ENCODE peak calls at places on chromosomes 4 and X, in seven cellular contexts. One of them, this sample, is unnamed.

GRCh38 chr4:186169333-186169941 is 21.9 kb upstream of the CYP4V2 start:
- DNase-seq in A549: no peak
- DNase-seq in K562: peak
- DNase-seq in SK-N-SH: no peak
- DNase-seq in sigmoid colon: no peak
- DNase-seq in H1: no peak
- DNase-seq in GM12878: no peak
- DNase-seq in this sample: no peak

GRCh38 chrX:10189317-10190268 is 32.8 kb downstream of the CLCN4 start:
- DNase-seq in K562: peak
- DNase-seq in H1: peak
- DNase-seq in sigmoid colon: peak
- DNase-seq in SK-N-SH: peak
- DNase-seq in GM12878: no peak
- DNase-seq in A549: peak
- DNase-seq in this sample: peak

GRCh38 chr4:90093526-90093925 is 33.7 kb upstream of the CCSER1 start:
- DNase-seq in GM12878: no peak
- DNase-seq in SK-N-SH: no peak
- DNase-seq in H1: no peak
- DNase-seq in sigmoid colon: no peak
- DNase-seq in K562: no peak
- DNase-seq in A549: no peak
- DNase-seq in this sample: no peak

GRCh38 chr4:142091085-142091513 is 454.7 kb downstream of the IL15 start:
- DNase-seq in H1: no peak
- DNase-seq in A549: peak
- DNase-seq in sigmoid colon: no peak
- DNase-seq in SK-N-SH: no peak
- DNase-seq in K562: no peak
- DNase-seq in GM12878: no peak
- DNase-seq in this sample: no peak

GRCh38 chrX:10197597-10198210 is 40.9 kb downstream of the CLCN4 start:
- DNase-seq in H1: no peak
- DNase-seq in A549: no peak
- DNase-seq in K562: no peak
- DNase-seq in SK-N-SH: no peak
- DNase-seq in sigmoid colon: no peak
- DNase-seq in GM12878: no peak
- DNase-seq in this sample: no peak

GRCh38 chr4:113327513-113327912 is 278.1 kb downstream of the ANK2 start:
- DNase-seq in sigmoid colon: no peak
- DNase-seq in GM12878: no peak
- DNase-seq in A549: no peak
- DNase-seq in H1: no peak
- DNase-seq in K562: no peak
- DNase-seq in SK-N-SH: no peak
- DNase-seq in this sample: no peak

GRCh38 chr4:20356565-20356964 is 104.9 kb downstream of the SLIT2 start:
- DNase-seq in SK-N-SH: peak
- DNase-seq in H1: no peak
- DNase-seq in sigmoid colon: no peak
- DNase-seq in K562: no peak
- DNase-seq in A549: no peak
- DNase-seq in GM12878: no peak
- DNase-seq in this sample: no peak

GRCh38 chrX:43643201-43643600 is 12.9 kb upstream of the MAOA start:
- DNase-seq in GM12878: no peak
- DNase-seq in A549: no peak
- DNase-seq in H1: no peak
- DNase-seq in sigmoid colon: no peak
- DNase-seq in K562: no peak
- DNase-seq in SK-N-SH: no peak
- DNase-seq in this sample: no peak

GRCh38 chr4:163697121-163697520 is 202.6 kb downstream of the TMA16 start:
- DNase-seq in H1: no peak
- DNase-seq in A549: no peak
- DNase-seq in GM12878: no peak
- DNase-seq in K562: no peak
- DNase-seq in sigmoid colon: no peak
- DNase-seq in SK-N-SH: no peak
- DNase-seq in this sample: no peak

GRCh38 chr4:165207016-165207430 is 338 bp upstream of the KLHL2 start:
- DNase-seq in H1: no peak
- DNase-seq in A549: peak
- DNase-seq in GM12878: no peak
- DNase-seq in sigmoid colon: peak
- DNase-seq in SK-N-SH: no peak
- DNase-seq in K562: no peak
- DNase-seq in this sample: no peak

GRCh38 chrX:123909498-123909897 is 49.6 kb downstream of the XIAP start:
- DNase-seq in SK-N-SH: no peak
- DNase-seq in H1: no peak
- DNase-seq in A549: no peak
- DNase-seq in K562: no peak
- DNase-seq in GM12878: no peak
- DNase-seq in sigmoid colon: no peak
- DNase-seq in this sample: no peak

GRCh38 chr4:24924309-24924781 is 11.5 kb upstream of the CCDC149 start:
- DNase-seq in sigmoid colon: no peak
- DNase-seq in GM12878: no peak
- DNase-seq in A549: no peak
- DNase-seq in K562: no peak
- DNase-seq in SK-N-SH: no peak
- DNase-seq in H1: no peak
- DNase-seq in this sample: no peak

GRCh38 chrX:12894074-12894691 is 12.2 kb upstream of the TLR8 start:
- DNase-seq in A549: peak
- DNase-seq in H1: no peak
- DNase-seq in sigmoid colon: no peak
- DNase-seq in K562: peak
- DNase-seq in SK-N-SH: peak
- DNase-seq in GM12878: no peak
- DNase-seq in this sample: peak

GRCh38 chrX:43728966-43729365 is 72.9 kb downstream of the MAOA start:
- DNase-seq in K562: no peak
- DNase-seq in SK-N-SH: no peak
- DNase-seq in A549: no peak
- DNase-seq in sigmoid colon: no peak
- DNase-seq in H1: no peak
- DNase-seq in GM12878: no peak
- DNase-seq in this sample: no peak

GRCh38 chr4:118180776-118181175 is 146.5 kb downstream of the NDST3 start:
- DNase-seq in GM12878: no peak
- DNase-seq in K562: no peak
- DNase-seq in sigmoid colon: no peak
- DNase-seq in H1: no peak
- DNase-seq in SK-N-SH: no peak
- DNase-seq in A549: no peak
- DNase-seq in this sample: no peak

GRCh38 chr4:69760455-69760854 is at the start of gene SULT1B1:
- DNase-seq in K562: no peak
- DNase-seq in H1: no peak
- DNase-seq in A549: no peak
- DNase-seq in SK-N-SH: no peak
- DNase-seq in sigmoid colon: no peak
- DNase-seq in GM12878: no peak
- DNase-seq in this sample: no peak

GRCh38 chr4:168683595-168683994 is 186.7 kb downstream of the PALLD start:
- DNase-seq in sigmoid colon: no peak
- DNase-seq in GM12878: no peak
- DNase-seq in A549: no peak
- DNase-seq in H1: no peak
- DNase-seq in SK-N-SH: no peak
- DNase-seq in K562: no peak
- DNase-seq in this sample: no peak

GRCh38 chr4:173807347-173807746 is 277.3 kb upstream of the HAND2 start:
- DNase-seq in SK-N-SH: no peak
- DNase-seq in K562: no peak
- DNase-seq in sigmoid colon: peak
- DNase-seq in A549: no peak
- DNase-seq in GM12878: no peak
- DNase-seq in H1: no peak
- DNase-seq in this sample: peak

GRCh38 chrX:65871671-65872311 is 168.1 kb downstream of the VSIG4 start:
- DNase-seq in H1: peak
- DNase-seq in K562: peak
- DNase-seq in sigmoid colon: no peak
- DNase-seq in SK-N-SH: no peak
- DNase-seq in GM12878: peak
- DNase-seq in A549: peak
- DNase-seq in this sample: no peak

GRCh38 chr4:19774690-19775256 is 476.9 kb upstream of the SLIT2 start:
- DNase-seq in sigmoid colon: no peak
- DNase-seq in K562: no peak
- DNase-seq in SK-N-SH: no peak
- DNase-seq in GM12878: no peak
- DNase-seq in A549: no peak
- DNase-seq in H1: no peak
- DNase-seq in this sample: no peak

DNA sequence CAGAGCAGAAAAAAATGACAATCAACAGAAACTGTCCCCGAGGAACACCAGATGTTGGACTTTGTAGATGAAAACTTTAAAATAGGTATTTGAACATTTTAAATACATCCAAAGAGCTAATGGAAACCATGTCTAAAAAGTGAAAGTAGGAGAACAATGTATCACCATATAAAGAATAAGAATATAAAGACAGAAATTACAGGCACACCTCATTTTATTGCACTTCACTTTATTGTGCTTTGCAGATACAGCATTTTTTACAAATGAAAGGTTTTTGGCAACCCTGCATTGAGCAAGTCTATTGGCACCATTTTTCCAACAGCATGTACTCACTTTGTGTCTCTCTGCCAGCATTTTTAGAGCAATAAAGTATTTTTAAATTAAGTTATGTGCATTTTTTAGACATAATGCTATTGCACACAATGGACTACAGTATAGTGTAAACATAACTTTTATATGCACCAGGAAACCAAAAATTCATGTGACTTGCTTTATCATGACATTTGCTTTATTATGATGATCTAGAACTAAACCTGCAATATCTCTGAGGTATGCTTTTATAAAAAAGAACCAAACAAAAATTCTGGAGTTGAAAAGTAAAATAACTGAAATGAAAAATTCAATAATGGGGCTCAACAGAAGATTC is 212.4 kb upstream of the CASK start:
- DNase-seq in GM12878: no peak
- DNase-seq in H1: no peak
- DNase-seq in K562: no peak
- DNase-seq in SK-N-SH: no peak
- DNase-seq in sigmoid colon: no peak
- DNase-seq in A549: no peak
- DNase-seq in this sample: no peak
- TF ChIP-seq EP300 in GM12878: no peak
- TF ChIP-seq EP300 in H1: no peak
- TF ChIP-seq EP300 in K562: no peak
- TF ChIP-seq EP300 in SK-N-SH: no peak
- TF ChIP-seq EP300 in sigmoid colon: no peak
- TF ChIP-seq EP300 in A549: no peak
- TF ChIP-seq EP300 in this sample: no peak

GRCh38 chr4:110171981-110172380 is 26.4 kb downstream of the ELOVL6 start:
- DNase-seq in GM12878: no peak
- DNase-seq in A549: no peak
- DNase-seq in K562: no peak
- DNase-seq in SK-N-SH: no peak
- DNase-seq in sigmoid colon: no peak
- DNase-seq in H1: no peak
- DNase-seq in this sample: no peak

GRCh38 chr4:110170861-110171260 is 27.6 kb downstream of the ELOVL6 start:
- DNase-seq in K562: no peak
- DNase-seq in H1: no peak
- DNase-seq in A549: no peak
- DNase-seq in GM12878: no peak
- DNase-seq in sigmoid colon: no peak
- DNase-seq in SK-N-SH: no peak
- DNase-seq in this sample: no peak

GRCh38 chr4:110175634-110176033 is 22.8 kb downstream of the ELOVL6 start:
- DNase-seq in sigmoid colon: no peak
- DNase-seq in K562: no peak
- DNase-seq in GM12878: no peak
- DNase-seq in H1: no peak
- DNase-seq in A549: no peak
- DNase-seq in SK-N-SH: no peak
- DNase-seq in this sample: no peak

DNA sequence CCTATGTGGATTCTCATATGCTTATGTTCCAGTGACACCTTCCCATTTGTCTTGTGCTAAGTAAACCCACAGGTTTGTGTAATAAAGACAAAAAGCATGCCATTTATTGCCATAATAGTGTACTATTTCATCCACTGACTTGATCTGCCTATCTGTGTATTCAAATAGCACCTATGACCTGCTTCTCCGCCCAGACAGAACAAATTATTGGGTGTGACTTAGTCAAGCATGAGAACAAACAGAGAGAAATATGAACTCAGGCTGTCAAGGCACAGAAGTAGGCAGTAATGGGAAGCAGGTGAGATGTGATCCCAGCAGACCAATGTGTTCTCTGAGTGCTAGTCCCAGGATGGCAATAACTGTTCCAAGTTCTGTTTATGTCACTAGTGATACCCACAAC is 25.4 kb downstream of the ELOVL6 start:
- DNase-seq in SK-N-SH: no peak
- DNase-seq in GM12878: no peak
- DNase-seq in A549: no peak
- DNase-seq in H1: no peak
- DNase-seq in sigmoid colon: no peak
- DNase-seq in K562: no peak
- DNase-seq in this sample: no peak
- TF ChIP-seq EP300 in SK-N-SH: no peak
- TF ChIP-seq EP300 in GM12878: no peak
- TF ChIP-seq EP300 in A549: no peak
- TF ChIP-seq EP300 in H1: no peak
- TF ChIP-seq EP300 in sigmoid colon: no peak
- TF ChIP-seq EP300 in K562: no peak
- TF ChIP-seq EP300 in this sample: no peak

DNA sequence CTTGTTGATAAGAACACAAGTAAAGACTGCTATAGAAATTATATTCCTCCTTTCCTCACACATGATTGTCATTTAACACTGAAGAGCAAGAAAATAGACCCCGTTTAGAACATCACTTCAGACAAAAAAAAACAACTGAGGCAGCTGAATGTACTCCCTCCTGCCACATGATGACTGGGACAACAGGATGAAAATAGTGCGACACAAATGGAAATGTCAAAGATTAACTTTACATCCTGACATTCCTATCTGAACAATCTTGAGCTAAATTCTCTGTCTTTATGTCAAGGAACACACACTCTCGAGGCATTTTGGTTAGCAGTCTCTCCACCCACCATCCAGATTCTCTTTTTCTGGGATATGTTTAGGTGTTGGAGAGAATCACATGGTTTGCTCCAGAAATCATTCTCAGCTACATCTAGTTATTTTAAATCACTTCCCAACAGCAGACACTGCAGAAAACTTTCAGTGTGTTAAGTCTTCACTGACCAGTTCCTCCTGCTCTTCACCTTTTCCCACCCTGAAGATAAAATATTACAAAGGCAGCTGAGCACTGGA is 16.3 kb upstream of the KCNIP4 start:
- DNase-seq in H1: no peak
- DNase-seq in GM12878: no peak
- DNase-seq in SK-N-SH: no peak
- DNase-seq in K562: no peak
- DNase-seq in sigmoid colon: no peak
- DNase-seq in A549: no peak
- DNase-seq in this sample: no peak
- TF ChIP-seq EP300 in H1: no peak
- TF ChIP-seq EP300 in GM12878: no peak
- TF ChIP-seq EP300 in SK-N-SH: no peak
- TF ChIP-seq EP300 in K562: no peak
- TF ChIP-seq EP300 in sigmoid colon: no peak
- TF ChIP-seq EP300 in A549: no peak
- TF ChIP-seq EP300 in this sample: no peak

GRCh38 chr4:8307126-8307525 is 37.6 kb downstream of the HTRA3 start:
- DNase-seq in GM12878: no peak
- DNase-seq in A549: no peak
- DNase-seq in K562: no peak
- DNase-seq in SK-N-SH: no peak
- DNase-seq in H1: no peak
- DNase-seq in sigmoid colon: peak
- DNase-seq in this sample: no peak
- TF ChIP-seq EP300 in GM12878: no peak
- TF ChIP-seq EP300 in A549: no peak
- TF ChIP-seq EP300 in K562: no peak
- TF ChIP-seq EP300 in SK-N-SH: no peak
- TF ChIP-seq EP300 in H1: no peak
- TF ChIP-seq EP300 in sigmoid colon: no peak
- TF ChIP-seq EP300 in this sample: no peak

This sample was measured in ovary.